ENCODE peak calls at places on chromosomes 1 and 21, in nine cellular contexts. B is CD4-positive, alpha-beta T cell; V is RPMI7951; U is ACHN; X is AG10803; H is GM12865; Q is nucleus accumbens; D is activated CD4-positive, alpha-beta T cell treated with anti-CD3 and anti-CD28 coated beads, Interleukin-2, amount 50 U/mL, for 48 hours; Y is NCI-H446 treated with DMSO at 0.1 percent for 48 hours. K is an unnamed sample.

GRCh38 chr1:205318231-205318991 is 3.1 kb downstream of the NUAK2 start:
- DNase-seq in Y (no peak), H (no peak), D (no peak), X (no peak), Q (no peak), V (no peak), U (no peak), B (no peak), K (no peak)

GRCh38 chr21:45940091-45940490 is 41.5 kb upstream of the COL6A1 start:
- DNase-seq in Q (no peak), V (no peak), D (no peak), B (no peak), U (no peak), H (no peak), Y (no peak), X (no peak), K (no peak)

GRCh38 chr1:211749251-211749650 is 73.8 kb upstream of the NEK2 start:
- DNase-seq in D (no peak), V (no peak), U (no peak), H (no peak), Y (no peak), B (no peak), Q (no peak), X (no peak), K (no peak)

GRCh38 chr1:966135-966602 is at the start of gene PLEKHN1:
- DNase-seq in V (peak), Q (no peak), U (peak), B (no peak), D (peak), X (peak), Y (no peak), H (no peak), K (peak)

GRCh38 chr1:47547753-47548152 is 109.9 kb downstream of the FOXD2 start:
- DNase-seq in H (no peak), D (no peak), V (no peak), X (peak), B (no peak), U (no peak), Q (no peak), Y (no peak), K (no peak)

GRCh38 chr1:186858923-186859322 is 30.2 kb downstream of the PLA2G4A start:
- DNase-seq in X (peak), Y (peak), H (no peak), V (no peak), D (no peak), B (no peak), Q (no peak), U (no peak), K (peak)

GRCh38 chr21:42746593-42747266 is 93.3 kb downstream of the PDE9A start:
- DNase-seq in Y (no peak), Q (no peak), D (peak), V (no peak), U (no peak), B (peak), H (no peak), X (no peak), K (no peak)

GRCh38 chr1:25770541-25771245 is 29.3 kb upstream of the SELENON start:
- DNase-seq in Q (no peak), V (no peak), X (no peak), H (no peak), U (no peak), Y (no peak), B (no peak), D (no peak), K (no peak)

GRCh38 chr1:163796394-163796821 is 474.7 kb downstream of the NUF2 start:
- DNase-seq in B (no peak), Y (no peak), X (peak), U (no peak), D (no peak), Q (no peak), V (no peak), H (no peak), K (peak)

GRCh38 chr1:236615399-236616148 is 11.3 kb upstream of the HEATR1 start:
- DNase-seq in D (no peak), B (no peak), H (no peak), V (no peak), U (no peak), X (no peak), Q (no peak), Y (no peak), K (no peak)

GRCh38 chr1:94792473-94792875 is 27.7 kb upstream of the SLC44A3 start:
- DNase-seq in H (peak), Y (no peak), V (peak), B (no peak), D (no peak), X (peak), U (peak), Q (no peak), K (no peak)

GRCh38 chr1:178702141-178702540 is 22.9 kb upstream of the RALGPS2 start:
- DNase-seq in Y (no peak), H (no peak), Q (no peak), B (no peak), U (no peak), X (peak), V (peak), D (no peak), K (peak)

GRCh38 chr1:109979489-109980091 is 5.0 kb upstream of the AHCYL1 start:
- DNase-seq in X (peak), B (no peak), U (peak), Q (no peak), D (no peak), H (no peak), V (peak), Y (no peak), K (peak)

GRCh38 chr1:238196516-238196915 is 305.8 kb upstream of the ZP4 start:
- DNase-seq in Y (no peak), H (no peak), X (no peak), V (no peak), Q (no peak), B (no peak), U (no peak), D (no peak), K (peak)

GRCh38 chr1:210363119-210363518 is 34.4 kb downstream of the HHAT start:
- DNase-seq in V (no peak), U (no peak), Q (no peak), B (no peak), Y (no peak), X (no peak), D (no peak), H (no peak), K (no peak)

GRCh38 chr1:179742717-179743678 is at the start of gene FAM163A:
- DNase-seq in Y (no peak), U (no peak), H (no peak), V (no peak), X (no peak), D (peak), B (no peak), Q (no peak), K (no peak)

GRCh38 chr1:180643693-180644092 is 11.9 kb downstream of the XPR1 start:
- DNase-seq in Y (peak), X (peak), U (no peak), B (no peak), H (no peak), Q (no peak), V (peak), D (no peak), K (no peak)

GRCh38 chr1:198556969-198557368 is 16.5 kb upstream of the ATP6V1G3 start:
- DNase-seq in V (peak), U (no peak), X (peak), D (peak), Q (no peak), Y (no peak), B (peak), H (peak), K (no peak)

GRCh38 chr1:30274176-30274936 is 449.0 kb downstream of the MATN1 start:
- DNase-seq in D (no peak), U (no peak), B (no peak), Y (no peak), X (no peak), H (no peak), Q (no peak), V (no peak), K (no peak)

GRCh38 chr1:217465102-217465501 is 165.8 kb downstream of the GPATCH2 start:
- DNase-seq in Y (no peak), B (no peak), X (no peak), H (no peak), D (no peak), V (no peak), Q (no peak), U (no peak), K (no peak)

GRCh38 chr1:57276916-57277315 is 146.9 kb downstream of the DAB1 start:
- DNase-seq in U (no peak), V (no peak), H (no peak), B (no peak), Y (no peak), X (no peak), D (no peak), Q (no peak), K (no peak)

GRCh38 chr1:6547301-6547700 is 7.0 kb downstream of the NOL9 start:
- DNase-seq in Y (no peak), D (no peak), H (no peak), U (no peak), X (no peak), B (no peak), V (peak), Q (no peak), K (no peak)

GRCh38 chr1:227709451-227709850 is 25.7 kb downstream of the JMJD4 start:
- DNase-seq in H (no peak), B (no peak), V (no peak), X (no peak), D (no peak), Y (no peak), U (no peak), Q (no peak), K (no peak)

GRCh38 chr21:16587141-16587570 is 857.4 kb downstream of the USP25 start:
- DNase-seq in H (no peak), Q (peak), U (peak), V (no peak), X (peak), D (no peak), B (no peak), Y (peak), K (peak)

GRCh38 chr1:197465528-197466205 is 197.6 kb downstream of the CRB1 start:
- DNase-seq in D (no peak), B (no peak), H (no peak), Q (no peak), Y (peak), V (no peak), U (no peak), X (no peak), K (no peak)

GRCh38 chr21:44989538-44989888 is 49.7 kb downstream of the SLX9 start:
- DNase-seq in H (no peak), V (no peak), D (no peak), Q (no peak), B (no peak), X (peak), U (no peak), Y (no peak), K (no peak)

GRCh38 chr1:47760248-47760629 is 236.9 kb downstream of the TRABD2B start:
- DNase-seq in B (no peak), H (no peak), D (no peak), X (no peak), Y (no peak), V (no peak), Q (no peak), U (no peak), K (no peak)

GRCh38 chr1:17183388-17184160 is 21.4 kb upstream of the PADI1 start:
- DNase-seq in Q (no peak), X (no peak), B (no peak), V (peak), H (no peak), D (no peak), Y (no peak), U (no peak), K (no peak)

GRCh38 chr1:117366281-117366981 is 818 bp upstream of the MAN1A2 start:
- DNase-seq in Q (peak), H (peak), Y (peak), X (peak), B (peak), U (peak), V (peak), D (peak), K (peak)

GRCh38 chr1:27233677-27234053 is 767 bp upstream of the WDTC1 start:
- DNase-seq in H (no peak), B (no peak), Y (no peak), D (peak), Q (no peak), X (no peak), V (no peak), U (no peak), K (no peak)

GRCh38 chr21:25956993-25957714 is 213.4 kb downstream of the APP start:
- DNase-seq in V (peak), X (peak), D (no peak), U (no peak), H (no peak), B (no peak), Y (peak), Q (no peak), K (peak)